ENCODE peak calls at places on chromosomes 3 and 15, in seven cellular contexts. P, Q, W, D, X, C and T are unnamed samples.

GRCh38 chr3:169510378-169510777 is 153.1 kb downstream of the MECOM start:
- DNase-seq in X (no peak), Q (no peak), P (no peak), W (no peak), C (no peak), D (no peak), T (no peak)

GRCh38 chr3:8733332-8734094 is at the start of gene CAV3:
- DNase-seq in Q (no peak), P (peak; percentile 12), C (no peak), D (no peak), W (no peak), X (no peak), T (no peak)

GRCh38 chr3:154398084-154398967 is 31.7 kb downstream of the GPR149 start:
- DNase-seq in D (no peak), X (no peak), C (no peak), P (no peak), W (peak; percentile 67), Q (no peak), T (no peak)

GRCh38 chr15:80214979-80215378 is 37.0 kb downstream of the CTXND1 start:
- DNase-seq in W (no peak), D (no peak), C (no peak), P (no peak), Q (no peak), X (no peak), T (no peak)

GRCh38 chr3:185586644-185586964 is 509 bp downstream of the SENP2 start:
- DNase-seq in Q (no peak), C (no peak), W (no peak), X (no peak), D (no peak), P (no peak), T (no peak)

GRCh38 chr3:105364113-105364512 is 2.6 kb upstream of the ALCAM start:
- DNase-seq in C (peak; percentile 84), Q (no peak), P (peak; percentile 63), W (no peak), X (peak; percentile 48), D (no peak), T (no peak)

GRCh38 chr3:51304230-51304629 is 80.9 kb upstream of the MANF start:
- DNase-seq in W (no peak), D (no peak), Q (no peak), X (no peak), P (no peak), C (no peak), T (no peak)

GRCh38 chr3:128889139-128889894 is 9.9 kb downstream of the ACAD9 start:
- DNase-seq in X (no peak), W (no peak), D (no peak), P (no peak), C (no peak), Q (no peak), T (no peak)

GRCh38 chr15:98776607-98777281 is 128.4 kb downstream of the IGF1R start:
- DNase-seq in D (peak; percentile 85), C (peak; percentile 50), W (peak; percentile 72), X (peak; percentile 59), Q (peak; percentile 92), P (peak; percentile 50), T (no peak)

GRCh38 chr3:12194209-12194608 is 35.5 kb upstream of the TIMP4 start:
- DNase-seq in P (peak; percentile 98), W (no peak), D (peak; percentile 81), C (peak; percentile 92), X (peak; percentile 88), Q (no peak), T (peak; percentile 72)

GRCh38 chr3:155026999-155027591 is 53.0 kb upstream of the MME start:
- DNase-seq in D (no peak), W (no peak), Q (no peak), C (peak; percentile 39), X (peak; percentile 67), P (peak; percentile 63), T (no peak)

GRCh38 chr15:40308844-40309189 is 1.1 kb upstream of the PLCB2 start:
- DNase-seq in C (no peak), P (no peak), D (no peak), Q (peak; percentile 75), W (no peak), X (no peak), T (no peak)

GRCh38 chr3:184381261-184382224 is 1.7 kb downstream of the CHRD start:
- DNase-seq in X (peak; percentile 52), Q (peak; percentile 84), D (no peak), W (no peak), C (no peak), P (no peak), T (no peak)

GRCh38 chr3:43995078-43995928 is 246.4 kb upstream of the TOPAZ1 start:
- DNase-seq in X (peak; percentile 70), Q (no peak), D (peak; percentile 40), P (peak; percentile 27), C (no peak), W (peak; percentile 51), T (peak; percentile 61)

GRCh38 chr3:87225659-87226058 is 1.4 kb upstream of the CHMP2B start:
- DNase-seq in P (peak; percentile 53), D (no peak), X (peak; percentile 18), C (no peak), W (no peak), Q (no peak), T (no peak)

GRCh38 chr3:153927107-153927506 is 194.1 kb upstream of the ARHGEF26 start:
- DNase-seq in C (peak; percentile 60), X (peak; percentile 81), W (peak; percentile 36), D (peak; percentile 54), Q (no peak), P (peak; percentile 93), T (peak; percentile 45)

GRCh38 chr15:92121047-92121446 is 267.5 kb downstream of the SLCO3A1 start:
- DNase-seq in C (no peak), Q (no peak), D (no peak), X (no peak), W (no peak), P (no peak), T (no peak)

GRCh38 chr3:119911748-119912147 is 129.8 kb downstream of the NR1I2 start:
- DNase-seq in Q (no peak), C (no peak), W (no peak), P (no peak), D (no peak), X (no peak), T (no peak)

GRCh38 chr15:92079047-92079446 is 225.5 kb downstream of the SLCO3A1 start:
- DNase-seq in C (no peak), Q (no peak), X (peak; percentile 35), W (no peak), P (peak; percentile 6), D (no peak), T (peak; percentile 81)

GRCh38 chr3:159764211-159765024 is 224.2 kb upstream of the IL12A start:
- DNase-seq in P (peak; percentile 75), C (peak; percentile 76), D (peak; percentile 85), X (peak; percentile 92), W (no peak), Q (peak; percentile 87), T (no peak)

GRCh38 chr15:57537951-57538506 is 53.7 kb upstream of the MYZAP start:
- DNase-seq in X (no peak), D (no peak), C (no peak), W (no peak), Q (no peak), P (no peak), T (no peak)

GRCh38 chr3:31615071-31615875 is 82.5 kb downstream of the STT3B start:
- DNase-seq in W (no peak), C (no peak), D (no peak), P (no peak), X (no peak), Q (no peak), T (no peak)

GRCh38 chr3:101253429-101253828 is 66.9 kb downstream of the IMPG2 start:
- DNase-seq in D (no peak), P (no peak), W (no peak), C (no peak), Q (no peak), X (no peak), T (no peak)

GRCh38 chr3:99934984-99935797 is 117.5 kb downstream of the CMSS1 start:
- DNase-seq in P (no peak), W (no peak), X (no peak), C (no peak), D (peak; percentile 62), Q (no peak), T (no peak)

GRCh38 chr15:48447657-48448056 is 116.4 kb downstream of the DUT start:
- DNase-seq in X (peak; percentile 91), D (peak; percentile 52), W (no peak), P (peak; percentile 78), C (peak; percentile 82), Q (no peak), T (no peak)

GRCh38 chr15:67510597-67511225 is 10.2 kb upstream of the C15orf61 start:
- DNase-seq in C (peak; percentile 80), Q (no peak), W (no peak), D (peak; percentile 6), P (peak; percentile 68), X (peak; percentile 90), T (no peak)

GRCh38 chr3:120767106-120767505 is 24.6 kb downstream of the GTF2E1 start:
- DNase-seq in C (peak; percentile 74), Q (no peak), P (peak; percentile 36), X (no peak), W (no peak), D (no peak), T (no peak)

GRCh38 chr3:170909129-170909903 is 879 bp upstream of the EIF5A2 start:
- DNase-seq in D (peak; percentile 95), X (peak; percentile 89), P (peak; percentile 88), W (no peak), Q (peak; percentile 63), C (peak; percentile 97), T (no peak)
- H3K4me3 ChIP-seq in D (no peak overlapping the region), X (peak overlapping the region; percentile 88), P (no peak overlapping the region), W (no peak overlapping the region), Q (no peak overlapping the region), C (no peak overlapping the region), T (no peak overlapping the region)

DNA sequence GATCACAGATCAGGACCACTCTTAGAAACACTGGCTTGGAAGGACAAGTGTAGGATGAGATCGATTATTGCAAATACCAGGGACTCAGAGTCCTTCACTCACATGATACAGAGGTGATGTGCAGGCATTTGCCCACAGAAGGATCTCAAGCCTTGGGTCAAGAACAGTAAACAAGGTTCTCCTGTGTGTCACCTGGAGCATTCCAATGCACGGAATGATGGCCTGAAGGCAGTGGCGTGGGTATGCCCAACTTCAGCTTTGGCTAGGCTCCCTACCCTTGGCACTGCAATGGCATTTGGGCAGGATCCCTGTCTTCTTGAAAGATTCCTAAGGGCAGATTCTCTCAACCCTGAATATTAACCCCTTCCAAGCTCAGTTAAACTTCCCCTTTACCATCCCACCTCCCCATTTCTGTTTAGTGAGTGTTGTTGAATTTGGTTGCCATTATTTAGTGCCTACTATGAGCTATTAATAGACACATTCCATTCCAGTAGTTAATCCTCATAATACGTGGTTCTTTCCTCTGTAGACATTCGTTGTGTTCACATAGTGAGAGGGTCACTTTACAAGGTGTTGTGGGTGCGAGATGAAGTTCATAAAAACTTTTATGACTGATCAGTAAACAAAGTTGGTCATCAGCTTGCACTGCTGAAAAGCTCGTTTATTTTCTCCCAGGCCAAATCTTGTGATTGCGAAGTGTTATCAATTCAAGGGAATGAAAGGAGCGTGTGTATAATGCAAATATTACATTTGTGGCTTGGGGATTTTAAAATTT is 1.1 kb upstream of the LZTFL1 start:
- DNase-seq in W (no peak), X (no peak), Q (no peak), D (no peak), P (no peak), C (no peak), T (no peak)
- H3K9ac ChIP-seq in W (no peak overlapping the region), X (no peak overlapping the region), Q (no peak overlapping the region), D (no peak overlapping the region), P (no peak overlapping the region), C (no peak overlapping the region), T (no peak overlapping the region)

GRCh38 chr3:188303286-188303799 is 149.4 kb downstream of the LPP start:
- DNase-seq in Q (no peak), P (no peak), X (no peak), C (no peak), W (no peak), D (no peak), T (no peak)
- H3K27ac ChIP-seq in Q (no peak overlapping the region), P (no peak overlapping the region), X (no peak overlapping the region), C (no peak overlapping the region), W (no peak overlapping the region), D (no peak overlapping the region), T (no peak overlapping the region)

GRCh38 chr15:88908697-88909621 is 4.2 kb downstream of the MFGE8 start:
- DNase-seq in W (no peak), Q (no peak), P (peak; percentile 36), D (no peak), C (peak; percentile 73), X (no peak), T (no peak)
- H3K4me3 ChIP-seq in W (no peak overlapping the region), Q (no peak overlapping the region), P (no peak overlapping the region), D (no peak overlapping the region), C (no peak overlapping the region), X (no peak overlapping the region), T (no peak overlapping the region)